ENCODE peak calls at places on chromosomes 16 and 17, in four cellular contexts. One of them, this sample, is unnamed. For H3K36me3 and H3K27me3, the result is how much of the 10 kb centered on the place peaks cover.

GRCh38 chr17:31067699-31068184 is 27.0 kb upstream of the NF1 start:
- DNase-seq in PC-9: peak
- DNase-seq in MM.1S: no peak
- DNase-seq in lower lobe of right lung: no peak
- DNase-seq in this sample: no peak

GRCh38 chr17:33929181-33929724 is 325.8 kb upstream of the CCL2 start:
- DNase-seq in MM.1S: no peak
- DNase-seq in lower lobe of right lung: no peak
- DNase-seq in PC-9: no peak
- DNase-seq in this sample: no peak

GRCh38 chr17:68603027-68603426 is 1.9 kb upstream of the FAM20A start:
- DNase-seq in lower lobe of right lung: peak
- DNase-seq in MM.1S: no peak
- DNase-seq in PC-9: no peak
- DNase-seq in this sample: no peak

GRCh38 chr17:18191967-18192366 is 8.3 kb downstream of the ALKBH5 start:
- DNase-seq in PC-9: no peak
- DNase-seq in MM.1S: no peak
- DNase-seq in lower lobe of right lung: no peak
- DNase-seq in this sample: no peak

GRCh38 chr17:9239260-9239820 is 218.0 kb downstream of the NTN1 start:
- DNase-seq in lower lobe of right lung: peak
- DNase-seq in MM.1S: no peak
- DNase-seq in PC-9: no peak
- DNase-seq in this sample: no peak

GRCh38 chr16:24747425-24747824 is 18.0 kb downstream of the TNRC6A start:
- DNase-seq in PC-9: no peak
- DNase-seq in lower lobe of right lung: no peak
- DNase-seq in MM.1S: no peak
- DNase-seq in this sample: no peak

GRCh38 chr17:17739388-17740066 is 58.3 kb downstream of the RAI1 start:
- DNase-seq in MM.1S: no peak
- DNase-seq in lower lobe of right lung: no peak
- DNase-seq in PC-9: no peak
- DNase-seq in this sample: no peak

GRCh38 chr16:74954763-74955162 is 30.2 kb downstream of the WDR59 start:
- DNase-seq in MM.1S: no peak
- DNase-seq in PC-9: no peak
- DNase-seq in lower lobe of right lung: no peak
- DNase-seq in this sample: no peak

GRCh38 chr16:82034981-82035612 is at the start of gene HSD17B2:
- DNase-seq in MM.1S: no peak
- DNase-seq in PC-9: no peak
- DNase-seq in lower lobe of right lung: no peak
- DNase-seq in this sample: no peak

GRCh38 chr17:42101513-42102292 is 3.4 kb upstream of the ZNF385C start:
- DNase-seq in PC-9: no peak
- DNase-seq in MM.1S: peak
- DNase-seq in lower lobe of right lung: peak
- DNase-seq in this sample: no peak

GRCh38 chr17:58202859-58203258 is 10.3 kb downstream of the EPX start:
- DNase-seq in PC-9: no peak
- DNase-seq in MM.1S: no peak
- DNase-seq in lower lobe of right lung: no peak
- DNase-seq in this sample: no peak

GRCh38 chr17:30378191-30378796 is 433 bp upstream of the CPD start:
- DNase-seq in MM.1S: peak
- DNase-seq in lower lobe of right lung: peak
- DNase-seq in PC-9: no peak
- DNase-seq in this sample: peak

GRCh38 chr17:65446043-65446442 is 115.4 kb downstream of the AXIN2 start:
- DNase-seq in PC-9: no peak
- DNase-seq in lower lobe of right lung: no peak
- DNase-seq in MM.1S: no peak
- DNase-seq in this sample: no peak

GRCh38 chr17:21358682-21359482 is 17.3 kb upstream of the KCNJ12 start:
- DNase-seq in lower lobe of right lung: no peak
- DNase-seq in MM.1S: no peak
- DNase-seq in PC-9: peak
- DNase-seq in this sample: no peak

GRCh38 chr17:35315971-35316370 is 57.5 kb downstream of the SLFN11 start:
- DNase-seq in lower lobe of right lung: no peak
- DNase-seq in PC-9: no peak
- DNase-seq in MM.1S: no peak
- DNase-seq in this sample: no peak

GRCh38 chr16:67683767-67684166 is 17.2 kb downstream of the C16orf86 start:
- DNase-seq in lower lobe of right lung: no peak
- DNase-seq in PC-9: no peak
- DNase-seq in MM.1S: no peak
- DNase-seq in this sample: no peak

GRCh38 chr16:3460121-3460520 is 16.6 kb downstream of the NAA60 start:
- DNase-seq in MM.1S: no peak
- DNase-seq in PC-9: no peak
- DNase-seq in lower lobe of right lung: no peak
- DNase-seq in this sample: no peak

GRCh38 chr16:64051826-64052225 is 1070.0 kb downstream of the CDH11 start:
- DNase-seq in MM.1S: peak
- DNase-seq in PC-9: no peak
- DNase-seq in lower lobe of right lung: no peak
- DNase-seq in this sample: no peak

GRCh38 chr17:66002063-66002585 is 189.8 kb downstream of the CEP112 start:
- DNase-seq in PC-9: no peak
- DNase-seq in lower lobe of right lung: no peak
- DNase-seq in MM.1S: no peak
- DNase-seq in this sample: no peak

GRCh38 chr17:72119280-72119962 is 1.4 kb upstream of the SOX9 start:
- DNase-seq in lower lobe of right lung: no peak
- DNase-seq in PC-9: no peak
- DNase-seq in MM.1S: no peak
- DNase-seq in this sample: no peak

GRCh38 chr16:4572715-4573114 is 16.6 kb downstream of the C16orf96 start:
- DNase-seq in MM.1S: no peak
- DNase-seq in PC-9: no peak
- DNase-seq in lower lobe of right lung: no peak
- DNase-seq in this sample: no peak

GRCh38 chr16:426115-426905 is 861 bp downstream of the RAB11FIP3 start:
- DNase-seq in lower lobe of right lung: no peak
- DNase-seq in PC-9: no peak
- DNase-seq in MM.1S: peak
- DNase-seq in this sample: peak

GRCh38 chr16:11740567-11740966 is 2.1 kb downstream of the TXNDC11 start:
- DNase-seq in PC-9: no peak
- DNase-seq in MM.1S: no peak
- DNase-seq in lower lobe of right lung: no peak
- DNase-seq in this sample: no peak

GRCh38 chr17:79547586-79547985 is 63.3 kb downstream of the RBFOX3 start:
- DNase-seq in PC-9: no peak
- DNase-seq in MM.1S: no peak
- DNase-seq in lower lobe of right lung: no peak
- DNase-seq in this sample: no peak

GRCh38 chr17:79549111-79549915 is 61.5 kb downstream of the RBFOX3 start:
- DNase-seq in PC-9: no peak
- DNase-seq in lower lobe of right lung: peak
- DNase-seq in MM.1S: no peak
- DNase-seq in this sample: no peak

GRCh38 chr17:79545251-79546005 is 65.4 kb downstream of the RBFOX3 start:
- DNase-seq in MM.1S: no peak
- DNase-seq in PC-9: no peak
- DNase-seq in lower lobe of right lung: no peak
- DNase-seq in this sample: no peak

GRCh38 chr17:79546386-79546785 is 64.5 kb downstream of the RBFOX3 start:
- DNase-seq in PC-9: no peak
- DNase-seq in MM.1S: no peak
- DNase-seq in lower lobe of right lung: no peak
- DNase-seq in this sample: no peak

DNA sequence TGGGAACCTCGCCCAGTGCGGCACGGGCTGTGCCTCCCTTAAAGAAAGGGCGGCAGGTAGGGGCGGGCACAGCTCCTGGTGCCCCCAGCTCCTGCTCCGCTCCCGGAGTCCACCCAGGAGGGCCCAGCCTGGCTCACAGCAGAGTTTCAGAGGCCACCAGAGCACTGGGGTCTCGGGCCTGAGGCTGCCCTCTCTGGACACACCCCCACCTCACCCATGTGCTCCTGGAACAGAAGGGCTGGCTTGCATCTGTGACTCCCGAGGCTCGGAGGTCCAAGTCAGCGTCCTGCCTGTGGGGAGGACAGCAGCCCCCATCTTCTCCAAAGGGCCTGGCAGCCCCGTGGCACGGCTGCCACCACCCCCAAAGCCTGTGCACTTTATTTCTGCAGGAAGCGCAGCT is 62.7 kb downstream of the RBFOX3 start:
- DNase-seq in lower lobe of right lung: peak
- DNase-seq in PC-9: no peak
- DNase-seq in MM.1S: no peak
- DNase-seq in this sample: no peak
- H3K4me3 ChIP-seq in lower lobe of right lung: no peak
- H3K4me3 ChIP-seq in PC-9: no peak
- H3K4me3 ChIP-seq in MM.1S: no peak
- H3K4me3 ChIP-seq in this sample: no peak

DNA sequence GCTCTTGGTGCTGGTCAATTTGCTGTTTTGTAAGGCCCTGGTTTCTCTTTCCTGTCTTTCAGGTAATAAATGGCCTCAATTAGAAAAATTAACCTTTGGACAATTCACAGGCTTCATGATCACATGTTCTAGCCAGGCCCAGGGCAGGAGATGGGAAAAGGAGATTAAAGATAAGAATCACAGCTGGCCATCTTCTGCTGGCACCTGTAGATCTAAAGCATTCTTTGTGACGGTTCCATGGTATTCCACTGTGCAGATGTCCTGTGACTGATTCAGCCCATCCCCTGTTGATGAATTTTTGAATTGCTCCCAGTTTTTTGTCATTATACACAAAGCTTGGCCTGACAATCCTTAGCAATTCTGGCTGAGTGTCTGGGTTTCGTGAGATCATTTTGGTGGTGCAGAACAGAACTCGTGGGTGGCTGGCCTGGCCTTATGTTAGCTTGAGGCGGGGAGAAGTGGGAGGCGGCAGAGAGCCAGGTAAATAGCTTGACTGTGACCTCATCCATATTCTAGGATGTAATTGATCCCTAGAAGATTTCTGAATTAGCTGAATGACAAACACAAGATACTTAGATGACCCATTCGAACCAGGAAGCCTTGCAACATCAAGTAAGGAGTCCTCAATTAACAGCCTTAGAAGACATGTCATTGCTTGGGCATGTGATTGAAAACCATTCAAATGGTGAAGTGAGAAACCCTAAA is 14.1 kb downstream of the TMC5 start:
- DNase-seq in PC-9: peak
- DNase-seq in MM.1S: no peak
- DNase-seq in lower lobe of right lung: no peak
- DNase-seq in this sample: no peak
- H3K36me3 ChIP-seq in PC-9: under half
- H3K36me3 ChIP-seq in MM.1S: under half
- H3K36me3 ChIP-seq in lower lobe of right lung: under half
- H3K36me3 ChIP-seq in this sample: under half

DNA sequence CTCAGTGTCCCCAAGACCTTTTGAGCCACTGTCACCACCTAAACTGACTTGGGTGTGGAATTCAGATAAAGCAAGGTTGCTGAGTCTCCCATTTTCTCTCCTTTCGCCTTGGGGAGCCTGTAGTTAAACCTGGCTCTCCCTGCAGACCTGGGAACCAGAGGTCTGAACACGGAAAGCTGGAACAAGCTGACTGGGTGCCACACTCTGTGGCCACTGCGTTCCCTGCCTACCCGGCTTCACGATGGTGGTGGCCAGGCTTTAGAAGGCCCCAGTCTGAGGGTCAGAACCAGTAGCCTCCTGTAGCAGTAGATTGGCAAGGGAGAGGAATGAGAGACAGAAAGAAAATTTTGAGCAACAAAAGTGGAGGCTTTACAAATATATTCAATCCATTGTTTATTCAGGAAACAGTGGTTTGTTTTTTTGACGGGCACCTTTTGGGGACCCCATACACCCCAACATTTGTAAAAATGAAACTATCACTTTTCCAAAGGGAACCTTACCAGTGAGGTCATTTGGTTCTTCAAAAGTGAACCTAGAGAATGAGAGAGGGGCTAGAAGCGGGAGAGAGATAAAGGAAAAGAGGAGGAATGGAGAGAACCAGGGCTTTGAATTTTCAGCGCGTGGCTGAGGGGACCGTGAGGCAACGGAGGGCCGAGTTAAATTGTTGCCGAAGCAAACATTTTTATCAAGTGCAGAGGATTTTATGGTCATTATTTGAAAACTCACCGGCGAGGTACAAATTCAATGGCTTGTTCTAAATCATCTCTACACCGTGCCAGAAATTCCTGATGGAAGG is 1.8 kb upstream of the HOXB8 start:
- DNase-seq in MM.1S: no peak
- DNase-seq in PC-9: no peak
- DNase-seq in lower lobe of right lung: no peak
- DNase-seq in this sample: no peak
- H3K27me3 ChIP-seq in MM.1S: half or more
- H3K27me3 ChIP-seq in PC-9: under half
- H3K27me3 ChIP-seq in lower lobe of right lung: half or more
- H3K27me3 ChIP-seq in this sample: under half

GRCh38 chr16:85173981-85174751 is 61.9 kb upstream of the CIBAR2 start:
- DNase-seq in MM.1S: no peak
- DNase-seq in PC-9: peak
- DNase-seq in lower lobe of right lung: peak
- DNase-seq in this sample: no peak
- H3K4me3 ChIP-seq in MM.1S: no peak
- H3K4me3 ChIP-seq in PC-9: peak
- H3K4me3 ChIP-seq in lower lobe of right lung: peak
- H3K4me3 ChIP-seq in this sample: no peak

DNA sequence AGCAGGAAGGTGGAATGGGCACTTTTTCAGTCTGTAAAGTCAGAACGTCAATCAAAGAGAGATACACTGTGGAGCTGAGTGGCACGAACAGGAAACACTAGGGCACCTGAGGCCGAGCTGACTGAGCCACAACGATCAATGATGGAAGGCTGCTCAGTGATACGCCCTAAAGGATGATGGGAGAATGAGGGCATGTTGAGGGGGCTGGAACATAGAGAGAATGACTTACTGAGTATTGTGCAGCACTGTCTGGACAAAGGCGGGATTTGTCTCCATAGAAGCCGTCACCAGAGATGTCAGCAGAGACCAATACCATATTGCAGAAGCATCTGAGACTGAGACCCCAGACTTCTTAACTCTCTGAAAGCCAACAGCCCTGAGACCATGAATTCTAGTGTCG is 33.4 kb downstream of the ZZEF1 start:
- DNase-seq in PC-9: no peak
- DNase-seq in lower lobe of right lung: no peak
- DNase-seq in MM.1S: no peak
- DNase-seq in this sample: no peak
- H3K36me3 ChIP-seq in PC-9: under half
- H3K36me3 ChIP-seq in lower lobe of right lung: half or more
- H3K36me3 ChIP-seq in MM.1S: under half
- H3K36me3 ChIP-seq in this sample: under half

This sample was measured in GM06990.